ENCODE peak calls at places on chromosomes 6 and 20, in six cellular contexts. H is left cardiac atrium; M is activated CD8-positive, alpha-beta memory T cell treated with anti-CD3 and anti-CD28 coated beads for 4 hours; W is T follicular helper cell; K is heart left ventricle; O is NCI-H1105. T is an unnamed sample.

GRCh38 chr6:88492824-88493223 is 326.7 kb upstream of the CNR1 start:
- DNase-seq in K (no peak), H (no peak), O (no peak), W (no peak), M (no peak), T (no peak)

GRCh38 chr20:62642666-62643520 is 590 bp downstream of the SLCO4A1 start:
- DNase-seq in K (no peak), M (peak; percentile 56), W (peak; percentile 38), O (peak; percentile 48), H (no peak), T (no peak)

GRCh38 chr20:5364997-5365597 is 48.3 kb upstream of the PROKR2 start:
- DNase-seq in K (no peak), O (no peak), H (no peak), M (no peak), W (no peak), T (no peak)

GRCh38 chr6:165163519-165163918 is 145.9 kb downstream of the C6orf118 start:
- DNase-seq in W (no peak), O (no peak), M (no peak), K (no peak), H (no peak), T (no peak)

GRCh38 chr6:54717849-54718455 is 128.6 kb upstream of the FAM83B start:
- DNase-seq in K (peak; percentile 25), H (peak; percentile 26), W (peak; percentile 17), O (peak; percentile 73), M (no peak), T (no peak)

GRCh38 chr6:14074723-14075503 is 42.7 kb upstream of the CD83 start:
- DNase-seq in O (no peak), M (no peak), K (no peak), H (peak; percentile 36), W (no peak), T (no peak)

GRCh38 chr6:50116797-50117542 is 67.2 kb upstream of the DEFB112 start:
- DNase-seq in O (no peak), K (no peak), H (no peak), M (no peak), W (no peak), T (no peak)

GRCh38 chr20:36121981-36122930 is 32.3 kb upstream of the EPB41L1 start:
- DNase-seq in K (no peak), M (no peak), O (no peak), H (no peak), W (no peak), T (no peak)

GRCh38 chr6:157045831-157046454 is 268.8 kb downstream of the ARID1B start:
- DNase-seq in O (peak; percentile 68), W (no peak), M (no peak), K (no peak), H (no peak), T (no peak)

GRCh38 chr6:166662690-166663089 is 35.6 kb upstream of the RPS6KA2 start:
- DNase-seq in O (no peak), H (no peak), K (no peak), W (no peak), M (no peak), T (no peak)

GRCh38 chr6:5510734-5511133 is 249.4 kb downstream of the FARS2 start:
- DNase-seq in H (no peak), W (no peak), M (no peak), O (no peak), K (no peak), T (no peak)

GRCh38 chr6:126388235-126388634 is 48.3 kb downstream of the CENPW start:
- DNase-seq in O (no peak), M (no peak), H (no peak), K (no peak), W (no peak), T (no peak)

GRCh38 chr6:27667016-27667415 is 194.1 kb upstream of the ZNF184 start:
- DNase-seq in H (no peak), W (no peak), O (no peak), K (no peak), M (no peak), T (no peak)

GRCh38 chr20:22700387-22700786 is 116.0 kb upstream of the FOXA2 start:
- DNase-seq in H (no peak), K (no peak), M (no peak), W (no peak), O (peak; percentile 79), T (peak; percentile 14)

T was measured in AG04449.